ENCODE peak calls at places on chromosomes 4 and X, in six cellular contexts. I is A549, E is HepG2, C is GM12878, Y is upper lobe of left lung, A is K562. L is an unnamed sample.

GRCh38 chr4:169583563-169583962 is 28.8 kb downstream of the NEK1 start:
- ATAC-seq in E (no peak), I (no peak), A (no peak), Y (no peak), C (no peak), L (no peak)

GRCh38 chr4:149881744-149882143 is 66.1 kb upstream of the IQCM start:
- ATAC-seq in Y (no peak), C (no peak), E (no peak), I (no peak), A (no peak), L (no peak)

GRCh38 chr4:96352051-96352517 is 512.2 kb downstream of the PDHA2 start:
- ATAC-seq in A (no peak), E (no peak), Y (no peak), I (no peak), C (peak; percentile 68), L (no peak)

GRCh38 chr4:168587326-168588125 is 90.7 kb downstream of the PALLD start:
- ATAC-seq in A (no peak), C (no peak), Y (peak; percentile 76), I (peak; percentile 82), E (no peak), L (peak; percentile 58)

GRCh38 chr4:54484361-54484760 is 173.4 kb upstream of the KIT start:
- ATAC-seq in A (no peak), E (no peak), C (no peak), I (no peak), Y (no peak), L (no peak)

GRCh38 chr4:108991929-108992328 is 229.1 kb upstream of the ETNPPL start:
- ATAC-seq in I (no peak), C (no peak), E (no peak), Y (no peak), A (no peak), L (no peak)

GRCh38 chrX:65203545-65203944 is 227.3 kb upstream of the ZC4H2 start:
- ATAC-seq in A (no peak), C (no peak), I (no peak), Y (no peak), E (no peak), L (no peak)

GRCh38 chr4:169225812-169226211 is 44.9 kb downstream of the SH3RF1 start:
- ATAC-seq in A (no peak), I (peak; percentile 37), E (no peak), Y (no peak), C (peak; percentile 48), L (no peak)

GRCh38 chr4:10312568-10312967 is 144.7 kb downstream of the ZNF518B start:
- ATAC-seq in C (no peak), I (no peak), A (no peak), Y (no peak), E (no peak), L (no peak)

GRCh38 chr4:8238061-8238511 is 31.5 kb upstream of the HTRA3 start:
- ATAC-seq in I (no peak), Y (no peak), A (no peak), E (peak; percentile 1), C (peak; percentile 55), L (no peak)

GRCh38 chr4:182513534-182514291 is 270.5 kb downstream of the TENM3 start:
- ATAC-seq in I (no peak), Y (no peak), E (no peak), A (no peak), C (peak; percentile 62), L (no peak)

GRCh38 chr4:106266201-106266600 is 49.8 kb downstream of the TBCK start:
- ATAC-seq in Y (no peak), C (peak; percentile 70), I (peak; percentile 64), A (peak; percentile 82), E (peak; percentile 73), L (no peak)

GRCh38 chrX:38435130-38435529 is 82.7 kb downstream of the OTC start:
- ATAC-seq in E (no peak), C (no peak), Y (no peak), I (no peak), A (no peak), L (no peak)

GRCh38 chr4:185654965-185655554 is 119.8 kb upstream of the PDLIM3 start:
- ATAC-seq in Y (no peak), C (no peak), I (no peak), E (no peak), A (no peak), L (no peak)

GRCh38 chr4:158671665-158671914 is at the start of gene C4orf46:
- ATAC-seq in Y (no peak), A (peak; percentile 8), E (no peak), I (peak; percentile 55), C (no peak), L (peak; percentile 3)

GRCh38 chr4:186144596-186145569 is 40.4 kb downstream of the FAM149A start:
- ATAC-seq in A (peak; percentile 70), Y (peak; percentile 90), E (peak; percentile 80), I (peak; percentile 78), C (no peak), L (peak; percentile 84)

GRCh38 chr4:56134272-56134671 is 185.5 kb downstream of the CEP135 start:
- ATAC-seq in I (no peak), A (no peak), C (no peak), Y (no peak), E (peak; percentile 81), L (no peak)

GRCh38 chr4:34112573-34112972 is 2131.7 kb downstream of the ARAP2 start:
- ATAC-seq in Y (no peak), E (peak; percentile 35), I (no peak), C (no peak), A (no peak), L (no peak)

GRCh38 chr4:2907706-2908293 is 55.4 kb downstream of the NOP14 start:
- ATAC-seq in A (no peak), Y (no peak), C (no peak), I (no peak), E (peak; percentile 80), L (no peak)

GRCh38 chrX:41265615-41266014 is 68.3 kb upstream of the DDX3X start:
- ATAC-seq in C (no peak), Y (peak; percentile 72), E (peak; percentile 53), A (peak; percentile 64), I (peak; percentile 84), L (peak; percentile 79)

GRCh38 chr4:131649227-131649626 is 1499.9 kb upstream of the PCDH10 start:
- ATAC-seq in C (no peak), Y (no peak), E (no peak), A (no peak), I (no peak), L (no peak)

GRCh38 chr4:13193662-13194061 is 290.5 kb downstream of the RAB28 start:
- ATAC-seq in Y (no peak), E (no peak), A (peak; percentile 68), C (no peak), I (no peak), L (no peak)

GRCh38 chr4:156970501-156971167 is 965 bp downstream of the PDGFC start:
- ATAC-seq in I (peak; percentile 88), A (no peak), C (no peak), E (peak; percentile 75), Y (peak; percentile 74), L (peak; percentile 59)

DNA sequence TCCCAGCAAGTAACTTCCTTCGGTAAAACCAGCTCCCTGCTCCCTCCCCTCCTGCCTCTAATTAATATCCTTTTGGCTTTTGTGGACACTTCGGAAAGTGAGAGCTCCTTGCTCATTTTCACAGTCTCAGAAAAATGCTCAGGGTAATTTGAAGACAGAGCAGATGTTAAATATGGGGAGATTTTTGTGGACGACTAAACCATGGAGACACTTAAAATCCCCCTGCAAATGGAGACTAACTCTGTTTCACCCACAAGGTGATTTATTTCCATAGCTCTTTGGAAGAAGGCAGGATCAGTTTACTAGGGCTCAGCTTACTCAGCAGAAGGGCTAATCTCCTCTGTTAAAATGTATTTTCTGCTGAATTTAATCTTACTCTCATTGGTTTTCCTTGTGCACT is 12.2 kb upstream of the AMOT start:
- ATAC-seq in Y (no peak), A (no peak), E (no peak), I (no peak), C (no peak), L (no peak)
- TF ChIP-seq EP300 in Y (no peak), A (no peak), E (no peak), I (no peak), C (no peak), L (no peak)

GRCh38 chr4:148054275-148054674 is 322.4 kb downstream of the ARHGAP10 start:
- ATAC-seq in I (no peak), C (peak; percentile 4), Y (no peak), E (no peak), A (no peak), L (no peak)

GRCh38 chr4:148058160-148058859 is 326.4 kb downstream of the ARHGAP10 start:
- ATAC-seq in C (no peak), Y (no peak), E (no peak), A (no peak), I (no peak), L (no peak)

GRCh38 chr4:148055844-148056243 is 324.0 kb downstream of the ARHGAP10 start:
- ATAC-seq in E (no peak), A (no peak), Y (no peak), I (no peak), C (no peak), L (no peak)

GRCh38 chr4:148057425-148058020 is 325.6 kb downstream of the ARHGAP10 start:
- ATAC-seq in C (peak; percentile 52), A (no peak), I (no peak), E (no peak), Y (no peak), L (no peak)

DNA sequence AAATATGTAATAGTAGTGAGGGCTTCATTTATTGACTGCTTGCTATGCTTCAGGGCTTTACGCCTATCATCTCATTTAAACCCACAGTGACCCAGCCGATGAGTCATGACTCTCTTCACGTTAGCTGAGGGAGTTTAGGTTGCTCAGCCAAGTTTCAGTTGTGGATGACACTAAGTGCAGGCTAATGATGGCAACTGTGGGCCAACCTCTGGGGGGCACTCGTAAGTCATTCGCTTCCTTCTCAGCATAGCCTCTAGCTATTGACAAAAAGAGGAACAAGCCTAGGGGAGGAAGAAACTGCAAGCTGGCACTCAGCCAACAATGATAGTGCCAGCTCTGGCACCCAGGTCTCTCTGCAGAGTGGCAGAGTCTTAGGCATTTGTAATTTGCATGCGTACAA is 325.0 kb downstream of the ARHGAP10 start:
- ATAC-seq in A (peak; percentile 93), E (no peak), Y (peak; percentile 84), I (no peak), C (peak; percentile 97), L (peak; percentile 45)
- TF ChIP-seq CTCF in A (peak; percentile 46), E (no peak), Y (no peak), I (no peak), C (peak; percentile 68), L (no peak)

GRCh38 chr4:87803421-87803820 is 4.1 kb downstream of the IBSP start:
- ATAC-seq in E (no peak), I (no peak), A (no peak), Y (no peak), C (no peak), L (no peak)
- TF ChIP-seq EP300 in E (no peak), I (no peak), A (no peak), Y (no peak), C (no peak), L (no peak)

DNA sequence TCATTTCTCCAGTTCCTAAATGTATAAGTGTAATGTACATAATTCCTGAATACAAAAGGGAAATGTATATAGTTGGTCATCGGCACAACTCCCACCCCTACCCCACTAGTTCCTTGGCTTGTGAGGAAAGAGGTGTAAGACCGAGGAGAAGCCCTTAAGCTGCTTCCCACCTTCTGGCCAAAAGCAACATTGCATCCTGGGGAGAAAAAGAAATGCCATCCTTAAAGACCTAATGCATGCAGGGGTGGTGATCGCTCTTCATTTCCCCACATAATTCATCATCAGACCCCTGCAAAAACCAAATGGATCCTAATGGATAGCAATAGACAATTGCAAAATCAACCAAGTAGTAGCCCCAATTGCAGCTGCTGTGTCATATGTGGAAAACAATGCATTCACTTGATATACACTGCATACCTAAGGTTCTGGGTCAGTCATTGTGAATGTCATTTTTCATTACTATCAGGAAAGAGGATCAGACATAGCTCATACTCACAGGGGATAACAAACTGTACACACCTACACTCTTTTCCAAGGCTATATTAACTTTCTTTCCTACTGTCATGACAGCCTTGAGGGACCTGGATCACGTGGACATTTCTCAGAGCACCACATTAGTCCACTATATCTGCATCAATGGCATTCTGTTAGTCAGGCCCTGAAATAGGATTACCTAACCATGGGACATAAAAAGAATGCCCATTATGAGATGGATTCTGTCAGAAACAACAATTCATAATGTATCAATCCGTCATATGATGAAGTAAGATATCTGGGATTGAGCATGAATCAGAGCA is 31.7 kb upstream of the NFXL1 start:
- ATAC-seq in A (peak; percentile 45), I (no peak), Y (no peak), E (no peak), C (no peak), L (no peak)
- TF ChIP-seq CTCF in A (no peak), I (no peak), Y (no peak), E (no peak), C (no peak), L (no peak)